ENCODE peak calls at places on chromosomes 2 and 18, in six cellular contexts. One of them, this sample, is unnamed.

GRCh38 chr2:203730076-203730729 is 23.8 kb downstream of the CD28 start:
- ATAC-seq in stimulated activated naive CD8-positive, alpha-beta T cell treated with anti-CD3 and anti-CD28 coated beads, Interleukin-15, Interleukin-2, amounts not matched to agents 100 U/mL and 50 U/mL, for 24 hours: peak
- ATAC-seq in GM12878: peak
- ATAC-seq in T-cell: peak
- ATAC-seq in natural killer cell: no peak
- ATAC-seq in left ventricle myocardium superior: no peak
- ATAC-seq in this sample: no peak

GRCh38 chr18:32333781-32334180 is 136.9 kb downstream of the GAREM1 start:
- ATAC-seq in T-cell: no peak
- ATAC-seq in left ventricle myocardium superior: peak
- ATAC-seq in stimulated activated naive CD8-positive, alpha-beta T cell treated with anti-CD3 and anti-CD28 coated beads, Interleukin-15, Interleukin-2, amounts not matched to agents 100 U/mL and 50 U/mL, for 24 hours: no peak
- ATAC-seq in GM12878: no peak
- ATAC-seq in natural killer cell: no peak
- ATAC-seq in this sample: peak

GRCh38 chr2:132929786-132930185 is 259.8 kb upstream of the LYPD1 start:
- ATAC-seq in stimulated activated naive CD8-positive, alpha-beta T cell treated with anti-CD3 and anti-CD28 coated beads, Interleukin-15, Interleukin-2, amounts not matched to agents 100 U/mL and 50 U/mL, for 24 hours: no peak
- ATAC-seq in GM12878: no peak
- ATAC-seq in left ventricle myocardium superior: no peak
- ATAC-seq in T-cell: no peak
- ATAC-seq in natural killer cell: no peak
- ATAC-seq in this sample: no peak

GRCh38 chr2:53217250-53217649 is 550.4 kb upstream of the CHAC2 start:
- ATAC-seq in stimulated activated naive CD8-positive, alpha-beta T cell treated with anti-CD3 and anti-CD28 coated beads, Interleukin-15, Interleukin-2, amounts not matched to agents 100 U/mL and 50 U/mL, for 24 hours: no peak
- ATAC-seq in T-cell: no peak
- ATAC-seq in natural killer cell: no peak
- ATAC-seq in GM12878: no peak
- ATAC-seq in left ventricle myocardium superior: no peak
- ATAC-seq in this sample: no peak

GRCh38 chr2:109471656-109472055 is 142.1 kb downstream of the SEPTIN10 start:
- ATAC-seq in T-cell: no peak
- ATAC-seq in natural killer cell: no peak
- ATAC-seq in GM12878: no peak
- ATAC-seq in stimulated activated naive CD8-positive, alpha-beta T cell treated with anti-CD3 and anti-CD28 coated beads, Interleukin-15, Interleukin-2, amounts not matched to agents 100 U/mL and 50 U/mL, for 24 hours: no peak
- ATAC-seq in left ventricle myocardium superior: no peak
- ATAC-seq in this sample: peak

GRCh38 chr2:205769494-205769848 is 87.2 kb downstream of the NRP2 start:
- ATAC-seq in T-cell: no peak
- ATAC-seq in left ventricle myocardium superior: no peak
- ATAC-seq in stimulated activated naive CD8-positive, alpha-beta T cell treated with anti-CD3 and anti-CD28 coated beads, Interleukin-15, Interleukin-2, amounts not matched to agents 100 U/mL and 50 U/mL, for 24 hours: no peak
- ATAC-seq in GM12878: no peak
- ATAC-seq in natural killer cell: no peak
- ATAC-seq in this sample: peak

GRCh38 chr18:51135795-51136194 is 61.7 kb downstream of the MEX3C start:
- ATAC-seq in left ventricle myocardium superior: no peak
- ATAC-seq in stimulated activated naive CD8-positive, alpha-beta T cell treated with anti-CD3 and anti-CD28 coated beads, Interleukin-15, Interleukin-2, amounts not matched to agents 100 U/mL and 50 U/mL, for 24 hours: peak
- ATAC-seq in T-cell: peak
- ATAC-seq in natural killer cell: peak
- ATAC-seq in GM12878: peak
- ATAC-seq in this sample: peak

GRCh38 chr18:12087483-12087960 is 6.1 kb upstream of the ANKRD62 start:
- ATAC-seq in natural killer cell: no peak
- ATAC-seq in GM12878: no peak
- ATAC-seq in T-cell: no peak
- ATAC-seq in stimulated activated naive CD8-positive, alpha-beta T cell treated with anti-CD3 and anti-CD28 coated beads, Interleukin-15, Interleukin-2, amounts not matched to agents 100 U/mL and 50 U/mL, for 24 hours: no peak
- ATAC-seq in left ventricle myocardium superior: peak
- ATAC-seq in this sample: no peak

GRCh38 chr18:63553117-63553516 is 10.9 kb downstream of the SERPINB12 start:
- ATAC-seq in T-cell: no peak
- ATAC-seq in stimulated activated naive CD8-positive, alpha-beta T cell treated with anti-CD3 and anti-CD28 coated beads, Interleukin-15, Interleukin-2, amounts not matched to agents 100 U/mL and 50 U/mL, for 24 hours: no peak
- ATAC-seq in GM12878: no peak
- ATAC-seq in natural killer cell: no peak
- ATAC-seq in left ventricle myocardium superior: peak
- ATAC-seq in this sample: no peak

GRCh38 chr18:77035380-77035779 is 97.2 kb downstream of the MBP start:
- ATAC-seq in left ventricle myocardium superior: peak
- ATAC-seq in stimulated activated naive CD8-positive, alpha-beta T cell treated with anti-CD3 and anti-CD28 coated beads, Interleukin-15, Interleukin-2, amounts not matched to agents 100 U/mL and 50 U/mL, for 24 hours: no peak
- ATAC-seq in T-cell: no peak
- ATAC-seq in GM12878: no peak
- ATAC-seq in natural killer cell: no peak
- ATAC-seq in this sample: no peak

GRCh38 chr2:43168016-43168369 is 58.4 kb downstream of the ZFP36L2 start:
- ATAC-seq in natural killer cell: no peak
- ATAC-seq in GM12878: no peak
- ATAC-seq in T-cell: no peak
- ATAC-seq in stimulated activated naive CD8-positive, alpha-beta T cell treated with anti-CD3 and anti-CD28 coated beads, Interleukin-15, Interleukin-2, amounts not matched to agents 100 U/mL and 50 U/mL, for 24 hours: no peak
- ATAC-seq in left ventricle myocardium superior: no peak
- ATAC-seq in this sample: peak

GRCh38 chr2:98634406-98635092 is 26.2 kb downstream of the UNC50 start:
- ATAC-seq in left ventricle myocardium superior: no peak
- ATAC-seq in GM12878: peak
- ATAC-seq in stimulated activated naive CD8-positive, alpha-beta T cell treated with anti-CD3 and anti-CD28 coated beads, Interleukin-15, Interleukin-2, amounts not matched to agents 100 U/mL and 50 U/mL, for 24 hours: peak
- ATAC-seq in T-cell: peak
- ATAC-seq in natural killer cell: peak
- ATAC-seq in this sample: peak

GRCh38 chr2:179991344-179991743 is 15.8 kb downstream of the CWC22 start:
- ATAC-seq in T-cell: no peak
- ATAC-seq in GM12878: peak
- ATAC-seq in natural killer cell: peak
- ATAC-seq in left ventricle myocardium superior: no peak
- ATAC-seq in stimulated activated naive CD8-positive, alpha-beta T cell treated with anti-CD3 and anti-CD28 coated beads, Interleukin-15, Interleukin-2, amounts not matched to agents 100 U/mL and 50 U/mL, for 24 hours: peak
- ATAC-seq in this sample: peak

GRCh38 chr18:74268175-74268574 is 23.6 kb downstream of the CYB5A start:
- ATAC-seq in natural killer cell: no peak
- ATAC-seq in left ventricle myocardium superior: no peak
- ATAC-seq in stimulated activated naive CD8-positive, alpha-beta T cell treated with anti-CD3 and anti-CD28 coated beads, Interleukin-15, Interleukin-2, amounts not matched to agents 100 U/mL and 50 U/mL, for 24 hours: no peak
- ATAC-seq in GM12878: no peak
- ATAC-seq in T-cell: no peak
- ATAC-seq in this sample: no peak

GRCh38 chr2:73611193-73611592 is 31.0 kb downstream of the NAT8 start:
- ATAC-seq in GM12878: no peak
- ATAC-seq in left ventricle myocardium superior: no peak
- ATAC-seq in natural killer cell: no peak
- ATAC-seq in stimulated activated naive CD8-positive, alpha-beta T cell treated with anti-CD3 and anti-CD28 coated beads, Interleukin-15, Interleukin-2, amounts not matched to agents 100 U/mL and 50 U/mL, for 24 hours: no peak
- ATAC-seq in T-cell: no peak
- ATAC-seq in this sample: no peak

GRCh38 chr2:15363142-15363541 is 198.0 kb downstream of the NBAS start:
- ATAC-seq in T-cell: no peak
- ATAC-seq in GM12878: no peak
- ATAC-seq in natural killer cell: no peak
- ATAC-seq in left ventricle myocardium superior: no peak
- ATAC-seq in stimulated activated naive CD8-positive, alpha-beta T cell treated with anti-CD3 and anti-CD28 coated beads, Interleukin-15, Interleukin-2, amounts not matched to agents 100 U/mL and 50 U/mL, for 24 hours: no peak
- ATAC-seq in this sample: peak

GRCh38 chr18:22174341-22175148 is 5.2 kb downstream of the GATA6 start:
- ATAC-seq in stimulated activated naive CD8-positive, alpha-beta T cell treated with anti-CD3 and anti-CD28 coated beads, Interleukin-15, Interleukin-2, amounts not matched to agents 100 U/mL and 50 U/mL, for 24 hours: no peak
- ATAC-seq in natural killer cell: peak
- ATAC-seq in T-cell: no peak
- ATAC-seq in GM12878: no peak
- ATAC-seq in left ventricle myocardium superior: peak
- ATAC-seq in this sample: no peak

GRCh38 chr2:26696352-26696816 is 3.9 kb downstream of the KCNK3 start:
- ATAC-seq in left ventricle myocardium superior: no peak
- ATAC-seq in stimulated activated naive CD8-positive, alpha-beta T cell treated with anti-CD3 and anti-CD28 coated beads, Interleukin-15, Interleukin-2, amounts not matched to agents 100 U/mL and 50 U/mL, for 24 hours: peak
- ATAC-seq in T-cell: no peak
- ATAC-seq in GM12878: no peak
- ATAC-seq in natural killer cell: no peak
- ATAC-seq in this sample: peak

GRCh38 chr2:36704475-36705150 is 8.1 kb downstream of the VIT start:
- ATAC-seq in stimulated activated naive CD8-positive, alpha-beta T cell treated with anti-CD3 and anti-CD28 coated beads, Interleukin-15, Interleukin-2, amounts not matched to agents 100 U/mL and 50 U/mL, for 24 hours: no peak
- ATAC-seq in left ventricle myocardium superior: peak
- ATAC-seq in T-cell: no peak
- ATAC-seq in natural killer cell: no peak
- ATAC-seq in GM12878: no peak
- ATAC-seq in this sample: no peak

GRCh38 chr2:196538646-196539045 is 100.9 kb upstream of the CCDC150 start:
- ATAC-seq in T-cell: no peak
- ATAC-seq in left ventricle myocardium superior: peak
- ATAC-seq in natural killer cell: no peak
- ATAC-seq in stimulated activated naive CD8-positive, alpha-beta T cell treated with anti-CD3 and anti-CD28 coated beads, Interleukin-15, Interleukin-2, amounts not matched to agents 100 U/mL and 50 U/mL, for 24 hours: no peak
- ATAC-seq in GM12878: no peak
- ATAC-seq in this sample: no peak

GRCh38 chr18:63936156-63936931 is 12.8 kb upstream of the HMSD start:
- ATAC-seq in T-cell: peak
- ATAC-seq in left ventricle myocardium superior: peak
- ATAC-seq in natural killer cell: peak
- ATAC-seq in stimulated activated naive CD8-positive, alpha-beta T cell treated with anti-CD3 and anti-CD28 coated beads, Interleukin-15, Interleukin-2, amounts not matched to agents 100 U/mL and 50 U/mL, for 24 hours: peak
- ATAC-seq in GM12878: peak
- ATAC-seq in this sample: peak

GRCh38 chr18:28794459-28795245 is 617.7 kb upstream of the CDH2 start:
- ATAC-seq in stimulated activated naive CD8-positive, alpha-beta T cell treated with anti-CD3 and anti-CD28 coated beads, Interleukin-15, Interleukin-2, amounts not matched to agents 100 U/mL and 50 U/mL, for 24 hours: no peak
- ATAC-seq in natural killer cell: no peak
- ATAC-seq in GM12878: no peak
- ATAC-seq in T-cell: no peak
- ATAC-seq in left ventricle myocardium superior: no peak
- ATAC-seq in this sample: peak

GRCh38 chr2:226307440-226308365 is 491.9 kb downstream of the IRS1 start:
- ATAC-seq in natural killer cell: no peak
- ATAC-seq in left ventricle myocardium superior: no peak
- ATAC-seq in stimulated activated naive CD8-positive, alpha-beta T cell treated with anti-CD3 and anti-CD28 coated beads, Interleukin-15, Interleukin-2, amounts not matched to agents 100 U/mL and 50 U/mL, for 24 hours: no peak
- ATAC-seq in T-cell: no peak
- ATAC-seq in GM12878: peak
- ATAC-seq in this sample: no peak

GRCh38 chr2:54979645-54980044 is 70.6 kb downstream of the RTN4 start:
- ATAC-seq in GM12878: peak
- ATAC-seq in T-cell: no peak
- ATAC-seq in stimulated activated naive CD8-positive, alpha-beta T cell treated with anti-CD3 and anti-CD28 coated beads, Interleukin-15, Interleukin-2, amounts not matched to agents 100 U/mL and 50 U/mL, for 24 hours: no peak
- ATAC-seq in left ventricle myocardium superior: no peak
- ATAC-seq in natural killer cell: peak
- ATAC-seq in this sample: no peak

GRCh38 chr2:240858871-240859270 is 9.8 kb upstream of the AGXT start:
- ATAC-seq in stimulated activated naive CD8-positive, alpha-beta T cell treated with anti-CD3 and anti-CD28 coated beads, Interleukin-15, Interleukin-2, amounts not matched to agents 100 U/mL and 50 U/mL, for 24 hours: no peak
- ATAC-seq in natural killer cell: no peak
- ATAC-seq in left ventricle myocardium superior: no peak
- ATAC-seq in GM12878: no peak
- ATAC-seq in T-cell: no peak
- ATAC-seq in this sample: no peak

GRCh38 chr2:119372778-119373568 is 6.2 kb downstream of the DBI start:
- ATAC-seq in natural killer cell: no peak
- ATAC-seq in left ventricle myocardium superior: no peak
- ATAC-seq in stimulated activated naive CD8-positive, alpha-beta T cell treated with anti-CD3 and anti-CD28 coated beads, Interleukin-15, Interleukin-2, amounts not matched to agents 100 U/mL and 50 U/mL, for 24 hours: no peak
- ATAC-seq in GM12878: peak
- ATAC-seq in T-cell: no peak
- ATAC-seq in this sample: no peak

GRCh38 chr2:237591021-237591370 is 462 bp upstream of the RAB17 start:
- ATAC-seq in GM12878: no peak
- ATAC-seq in natural killer cell: no peak
- ATAC-seq in stimulated activated naive CD8-positive, alpha-beta T cell treated with anti-CD3 and anti-CD28 coated beads, Interleukin-15, Interleukin-2, amounts not matched to agents 100 U/mL and 50 U/mL, for 24 hours: no peak
- ATAC-seq in left ventricle myocardium superior: no peak
- ATAC-seq in T-cell: no peak
- ATAC-seq in this sample: peak

GRCh38 chr2:27051902-27052645 is 606 bp downstream of the AGBL5 start:
- ATAC-seq in natural killer cell: no peak
- ATAC-seq in T-cell: no peak
- ATAC-seq in stimulated activated naive CD8-positive, alpha-beta T cell treated with anti-CD3 and anti-CD28 coated beads, Interleukin-15, Interleukin-2, amounts not matched to agents 100 U/mL and 50 U/mL, for 24 hours: no peak
- ATAC-seq in GM12878: no peak
- ATAC-seq in left ventricle myocardium superior: no peak
- ATAC-seq in this sample: peak

GRCh38 chr2:239822146-239822945 is 202.8 kb downstream of the NDUFA10 start:
- ATAC-seq in stimulated activated naive CD8-positive, alpha-beta T cell treated with anti-CD3 and anti-CD28 coated beads, Interleukin-15, Interleukin-2, amounts not matched to agents 100 U/mL and 50 U/mL, for 24 hours: peak
- ATAC-seq in left ventricle myocardium superior: no peak
- ATAC-seq in GM12878: peak
- ATAC-seq in natural killer cell: no peak
- ATAC-seq in T-cell: no peak
- ATAC-seq in this sample: no peak

GRCh38 chr18:35577045-35577848 is 4.3 kb upstream of the GALNT1 start:
- ATAC-seq in T-cell: no peak
- ATAC-seq in natural killer cell: no peak
- ATAC-seq in left ventricle myocardium superior: no peak
- ATAC-seq in GM12878: peak
- ATAC-seq in stimulated activated naive CD8-positive, alpha-beta T cell treated with anti-CD3 and anti-CD28 coated beads, Interleukin-15, Interleukin-2, amounts not matched to agents 100 U/mL and 50 U/mL, for 24 hours: peak
- ATAC-seq in this sample: no peak

GRCh38 chr2:126656311-126657145 is 570 bp downstream of the GYPC start:
- ATAC-seq in GM12878: peak
- ATAC-seq in stimulated activated naive CD8-positive, alpha-beta T cell treated with anti-CD3 and anti-CD28 coated beads, Interleukin-15, Interleukin-2, amounts not matched to agents 100 U/mL and 50 U/mL, for 24 hours: peak
- ATAC-seq in natural killer cell: peak
- ATAC-seq in T-cell: peak
- ATAC-seq in left ventricle myocardium superior: peak
- ATAC-seq in this sample: no peak